ENCODE peak calls at places on chromosomes 12 and 14, in nine cellular contexts. One of them, this sample, is unnamed. For H3K4me1, the result is how much of the 10 kb centered on the place peaks cover.

GRCh38 chr14:33998263-33998662 is 47.4 kb upstream of the EGLN3 start:
- DNase-seq in stomach: no peak
- DNase-seq in iPS DF 6.9: no peak
- DNase-seq in thyroid gland: no peak
- DNase-seq in sigmoid colon: no peak
- DNase-seq in NT2/D1: no peak
- DNase-seq in cardiac muscle cell: no peak
- DNase-seq in A549: no peak
- DNase-seq in endodermal cell: no peak
- DNase-seq in this sample: no peak

GRCh38 chr12:132043216-132043615 is 93.5 kb downstream of the EP400 start:
- DNase-seq in stomach: no peak
- DNase-seq in iPS DF 6.9: no peak
- DNase-seq in thyroid gland: no peak
- DNase-seq in sigmoid colon: no peak
- DNase-seq in NT2/D1: no peak
- DNase-seq in cardiac muscle cell: no peak
- DNase-seq in A549: no peak
- DNase-seq in endodermal cell: no peak
- DNase-seq in this sample: no peak

GRCh38 chr12:75684678-75685620 is 173.5 kb upstream of the KRR1 start:
- DNase-seq in stomach: no peak
- DNase-seq in iPS DF 6.9: no peak
- DNase-seq in thyroid gland: no peak
- DNase-seq in sigmoid colon: no peak
- DNase-seq in NT2/D1: no peak
- DNase-seq in cardiac muscle cell: no peak
- DNase-seq in A549: no peak
- DNase-seq in endodermal cell: no peak
- DNase-seq in this sample: no peak

GRCh38 chr12:114912811-114913210 is 228.8 kb upstream of the TBX3 start:
- DNase-seq in stomach: no peak
- DNase-seq in iPS DF 6.9: no peak
- DNase-seq in thyroid gland: no peak
- DNase-seq in sigmoid colon: no peak
- DNase-seq in NT2/D1: no peak
- DNase-seq in cardiac muscle cell: no peak
- DNase-seq in A549: no peak
- DNase-seq in endodermal cell: no peak
- DNase-seq in this sample: no peak

GRCh38 chr14:44662250-44662891 is 155.3 kb upstream of the FSCB start:
- DNase-seq in stomach: no peak
- DNase-seq in iPS DF 6.9: no peak
- DNase-seq in thyroid gland: peak
- DNase-seq in sigmoid colon: no peak
- DNase-seq in NT2/D1: no peak
- DNase-seq in cardiac muscle cell: no peak
- DNase-seq in A549: no peak
- DNase-seq in endodermal cell: no peak
- DNase-seq in this sample: no peak

GRCh38 chr14:89314274-89314673 is 102.8 kb downstream of the FOXN3 start:
- DNase-seq in stomach: no peak
- DNase-seq in iPS DF 6.9: no peak
- DNase-seq in thyroid gland: no peak
- DNase-seq in sigmoid colon: no peak
- DNase-seq in NT2/D1: no peak
- DNase-seq in cardiac muscle cell: no peak
- DNase-seq in A549: no peak
- DNase-seq in endodermal cell: no peak
- DNase-seq in this sample: no peak

GRCh38 chr12:117412465-117413190 is 51.2 kb upstream of the NOS1 start:
- DNase-seq in stomach: no peak
- DNase-seq in iPS DF 6.9: no peak
- DNase-seq in thyroid gland: peak
- DNase-seq in sigmoid colon: no peak
- DNase-seq in NT2/D1: no peak
- DNase-seq in cardiac muscle cell: no peak
- DNase-seq in A549: no peak
- DNase-seq in endodermal cell: no peak
- DNase-seq in this sample: no peak

GRCh38 chr12:114265036-114265435 is 140.9 kb downstream of the TBX5 start:
- DNase-seq in stomach: no peak
- DNase-seq in iPS DF 6.9: no peak
- DNase-seq in thyroid gland: no peak
- DNase-seq in sigmoid colon: no peak
- DNase-seq in NT2/D1: no peak
- DNase-seq in cardiac muscle cell: no peak
- DNase-seq in A549: no peak
- DNase-seq in endodermal cell: peak
- DNase-seq in this sample: no peak

GRCh38 chr12:95633671-95634465 is 82.6 kb upstream of the USP44 start:
- DNase-seq in stomach: no peak
- DNase-seq in iPS DF 6.9: no peak
- DNase-seq in thyroid gland: no peak
- DNase-seq in sigmoid colon: no peak
- DNase-seq in NT2/D1: no peak
- DNase-seq in cardiac muscle cell: no peak
- DNase-seq in A549: no peak
- DNase-seq in endodermal cell: no peak
- DNase-seq in this sample: no peak

GRCh38 chr14:41607119-41607785 is 576 bp downstream of the LRFN5 start:
- DNase-seq in stomach: no peak
- DNase-seq in iPS DF 6.9: no peak
- DNase-seq in thyroid gland: no peak
- DNase-seq in sigmoid colon: no peak
- DNase-seq in NT2/D1: no peak
- DNase-seq in cardiac muscle cell: no peak
- DNase-seq in A549: no peak
- DNase-seq in endodermal cell: peak
- DNase-seq in this sample: peak

GRCh38 chr14:81710232-81710845 is 176.7 kb upstream of the SEL1L start:
- DNase-seq in stomach: no peak
- DNase-seq in iPS DF 6.9: peak
- DNase-seq in thyroid gland: peak
- DNase-seq in sigmoid colon: no peak
- DNase-seq in NT2/D1: peak
- DNase-seq in cardiac muscle cell: peak
- DNase-seq in A549: peak
- DNase-seq in endodermal cell: peak
- DNase-seq in this sample: peak

GRCh38 chr12:117430246-117430645 is 68.8 kb upstream of the NOS1 start:
- DNase-seq in stomach: no peak
- DNase-seq in iPS DF 6.9: no peak
- DNase-seq in thyroid gland: no peak
- DNase-seq in sigmoid colon: no peak
- DNase-seq in NT2/D1: no peak
- DNase-seq in cardiac muscle cell: no peak
- DNase-seq in A549: no peak
- DNase-seq in endodermal cell: no peak
- DNase-seq in this sample: no peak

GRCh38 chr12:28242129-28242887 is 52.1 kb downstream of the CCDC91 start:
- DNase-seq in stomach: no peak
- DNase-seq in iPS DF 6.9: no peak
- DNase-seq in thyroid gland: peak
- DNase-seq in sigmoid colon: no peak
- DNase-seq in NT2/D1: no peak
- DNase-seq in cardiac muscle cell: no peak
- DNase-seq in A549: no peak
- DNase-seq in endodermal cell: peak
- DNase-seq in this sample: no peak

GRCh38 chr12:109726511-109727038 is 12.9 kb downstream of the FAM222A start:
- DNase-seq in stomach: no peak
- DNase-seq in iPS DF 6.9: no peak
- DNase-seq in thyroid gland: no peak
- DNase-seq in sigmoid colon: peak
- DNase-seq in NT2/D1: no peak
- DNase-seq in cardiac muscle cell: no peak
- DNase-seq in A549: no peak
- DNase-seq in endodermal cell: peak
- DNase-seq in this sample: no peak

GRCh38 chr12:71045781-71046180 is 112.0 kb downstream of the TSPAN8 start:
- DNase-seq in stomach: no peak
- DNase-seq in iPS DF 6.9: no peak
- DNase-seq in thyroid gland: no peak
- DNase-seq in sigmoid colon: no peak
- DNase-seq in NT2/D1: no peak
- DNase-seq in cardiac muscle cell: no peak
- DNase-seq in A549: no peak
- DNase-seq in endodermal cell: no peak
- DNase-seq in this sample: peak

GRCh38 chr12:106760184-106760531 is 14.3 kb upstream of the RIC8B start:
- DNase-seq in stomach: no peak
- DNase-seq in iPS DF 6.9: no peak
- DNase-seq in thyroid gland: peak
- DNase-seq in sigmoid colon: no peak
- DNase-seq in NT2/D1: peak
- DNase-seq in cardiac muscle cell: peak
- DNase-seq in A549: no peak
- DNase-seq in endodermal cell: peak
- DNase-seq in this sample: no peak

GRCh38 chr14:100071545-100071944 is 6.3 kb downstream of the EVL start:
- DNase-seq in stomach: no peak
- DNase-seq in iPS DF 6.9: no peak
- DNase-seq in thyroid gland: no peak
- DNase-seq in sigmoid colon: no peak
- DNase-seq in NT2/D1: no peak
- DNase-seq in cardiac muscle cell: no peak
- DNase-seq in A549: no peak
- DNase-seq in endodermal cell: no peak
- DNase-seq in this sample: no peak
- H3K4me1 ChIP-seq in stomach: under half
- H3K4me1 ChIP-seq in iPS DF 6.9: under half
- H3K4me1 ChIP-seq in thyroid gland: under half
- H3K4me1 ChIP-seq in sigmoid colon: under half
- H3K4me1 ChIP-seq in NT2/D1: under half
- H3K4me1 ChIP-seq in cardiac muscle cell: under half
- H3K4me1 ChIP-seq in A549: under half
- H3K4me1 ChIP-seq in endodermal cell: under half
- H3K4me1 ChIP-seq in this sample: under half

DNA sequence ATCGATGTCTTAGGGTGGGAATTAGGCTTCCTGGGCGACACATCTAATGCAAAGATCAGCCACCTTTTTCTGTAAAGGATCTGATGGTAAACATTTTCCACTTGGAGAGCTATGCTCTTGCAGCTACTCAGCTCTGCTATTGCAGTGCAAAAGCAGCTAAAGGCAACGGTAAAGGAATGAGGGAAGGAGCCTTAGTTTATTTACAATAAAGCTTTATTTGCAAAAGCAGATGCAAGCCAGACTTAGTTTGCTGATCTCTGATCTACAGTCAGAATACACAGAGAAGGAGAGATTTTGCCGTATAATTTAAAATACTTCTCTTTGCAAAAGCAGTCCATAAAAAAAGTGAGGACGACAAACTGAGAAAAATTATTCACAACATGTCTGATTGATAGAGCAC is 3.2 kb downstream of the TCL1B start:
- DNase-seq in stomach: no peak
- DNase-seq in iPS DF 6.9: no peak
- DNase-seq in thyroid gland: no peak
- DNase-seq in sigmoid colon: no peak
- DNase-seq in NT2/D1: no peak
- DNase-seq in cardiac muscle cell: no peak
- DNase-seq in A549: no peak
- DNase-seq in endodermal cell: peak
- DNase-seq in this sample: no peak
- H3K4me1 ChIP-seq in stomach: under half
- H3K4me1 ChIP-seq in iPS DF 6.9: under half
- H3K4me1 ChIP-seq in thyroid gland: under half
- H3K4me1 ChIP-seq in sigmoid colon: under half
- H3K4me1 ChIP-seq in NT2/D1: under half
- H3K4me1 ChIP-seq in cardiac muscle cell: under half
- H3K4me1 ChIP-seq in A549: under half
- H3K4me1 ChIP-seq in endodermal cell: under half
- H3K4me1 ChIP-seq in this sample: under half

GRCh38 chr12:59041241-59042121 is 121.2 kb upstream of the LRIG3 start:
- DNase-seq in stomach: no peak
- DNase-seq in iPS DF 6.9: no peak
- DNase-seq in thyroid gland: no peak
- DNase-seq in sigmoid colon: no peak
- DNase-seq in NT2/D1: no peak
- DNase-seq in cardiac muscle cell: no peak
- DNase-seq in A549: no peak
- DNase-seq in endodermal cell: no peak
- DNase-seq in this sample: no peak
- H3K4me1 ChIP-seq in stomach: under half
- H3K4me1 ChIP-seq in iPS DF 6.9: under half
- H3K4me1 ChIP-seq in thyroid gland: under half
- H3K4me1 ChIP-seq in sigmoid colon: under half
- H3K4me1 ChIP-seq in NT2/D1: under half
- H3K4me1 ChIP-seq in cardiac muscle cell: under half
- H3K4me1 ChIP-seq in A549: under half
- H3K4me1 ChIP-seq in endodermal cell: under half
- H3K4me1 ChIP-seq in this sample: under half

DNA sequence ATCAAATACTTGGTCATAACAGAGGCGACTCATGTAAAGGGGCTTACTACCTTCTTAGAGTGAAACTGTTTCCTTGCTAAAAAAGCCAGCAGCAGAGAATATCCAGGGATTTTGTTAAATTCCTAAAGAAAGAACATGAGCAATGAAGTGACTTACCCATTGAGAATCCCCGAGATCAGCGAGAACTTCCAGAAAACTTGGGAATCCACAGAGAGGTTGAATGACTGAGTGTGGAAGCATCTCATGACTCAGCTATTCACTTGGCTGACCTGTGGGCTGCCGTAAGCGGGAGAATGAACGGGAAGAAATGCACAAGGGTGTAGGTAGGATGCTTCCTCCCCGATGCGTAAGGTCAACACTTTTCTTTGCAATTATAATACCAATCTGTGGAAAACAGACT is 85.3 kb upstream of the KCNA1 start:
- DNase-seq in stomach: no peak
- DNase-seq in iPS DF 6.9: no peak
- DNase-seq in thyroid gland: no peak
- DNase-seq in sigmoid colon: no peak
- DNase-seq in NT2/D1: peak
- DNase-seq in cardiac muscle cell: no peak
- DNase-seq in A549: peak
- DNase-seq in endodermal cell: no peak
- DNase-seq in this sample: no peak
- H3K4me1 ChIP-seq in stomach: under half
- H3K4me1 ChIP-seq in iPS DF 6.9: under half
- H3K4me1 ChIP-seq in thyroid gland: under half
- H3K4me1 ChIP-seq in sigmoid colon: under half
- H3K4me1 ChIP-seq in NT2/D1: under half
- H3K4me1 ChIP-seq in cardiac muscle cell: under half
- H3K4me1 ChIP-seq in A549: under half
- H3K4me1 ChIP-seq in endodermal cell: under half
- H3K4me1 ChIP-seq in this sample: under half

GRCh38 chr12:120194534-120195395 is at the start of gene GCN1:
- DNase-seq in stomach: peak
- DNase-seq in iPS DF 6.9: no peak
- DNase-seq in thyroid gland: peak
- DNase-seq in sigmoid colon: peak
- DNase-seq in NT2/D1: peak
- DNase-seq in cardiac muscle cell: peak
- DNase-seq in A549: peak
- DNase-seq in endodermal cell: peak
- DNase-seq in this sample: peak
- H3K4me1 ChIP-seq in stomach: half or more
- H3K4me1 ChIP-seq in iPS DF 6.9: under half
- H3K4me1 ChIP-seq in thyroid gland: under half
- H3K4me1 ChIP-seq in sigmoid colon: under half
- H3K4me1 ChIP-seq in NT2/D1: under half
- H3K4me1 ChIP-seq in cardiac muscle cell: under half
- H3K4me1 ChIP-seq in A549: half or more
- H3K4me1 ChIP-seq in endodermal cell: under half
- H3K4me1 ChIP-seq in this sample: half or more

GRCh38 chr12:78101181-78101876 is 270.6 kb downstream of the NAV3 start:
- DNase-seq in stomach: no peak
- DNase-seq in iPS DF 6.9: no peak
- DNase-seq in thyroid gland: no peak
- DNase-seq in sigmoid colon: no peak
- DNase-seq in NT2/D1: no peak
- DNase-seq in cardiac muscle cell: no peak
- DNase-seq in A549: no peak
- DNase-seq in endodermal cell: no peak
- DNase-seq in this sample: no peak
- H3K4me1 ChIP-seq in stomach: under half
- H3K4me1 ChIP-seq in iPS DF 6.9: under half
- H3K4me1 ChIP-seq in thyroid gland: under half
- H3K4me1 ChIP-seq in sigmoid colon: under half
- H3K4me1 ChIP-seq in NT2/D1: under half
- H3K4me1 ChIP-seq in cardiac muscle cell: under half
- H3K4me1 ChIP-seq in A549: under half
- H3K4me1 ChIP-seq in endodermal cell: under half
- H3K4me1 ChIP-seq in this sample: under half

This sample was measured in adrenal gland.